ENCODE peak calls at places on chromosomes 4 and X, in nine cellular contexts. One of them, this sample, is unnamed.

GRCh38 chr4:8188743-8189550 is 10.1 kb upstream of the SH3TC1 start:
- DNase-seq in stimulated activated CD8-positive, alpha-beta memory T cell treated with anti-CD3 and anti-CD28 coated beads, Interleukin-4, amount 100 ng/mL, for 4 hours: no peak
- DNase-seq in fibroblast of the conjunctiva: no peak
- DNase-seq in CD8-positive, alpha-beta T cell: no peak
- DNase-seq in iPS-NIHi11: peak; percentile 29
- DNase-seq in Karpas-422: no peak
- DNase-seq in neuronal stem cell: no peak
- DNase-seq in trophoblast cell: no peak
- DNase-seq in activated gamma-delta T cell treated with anti-CD3 and anti-CD28 coated beads, Interleukin-2, amount 50 U/mL, for 16 hours: no peak
- DNase-seq in this sample: no peak

GRCh38 chr4:8439914-8440490 is 521 bp downstream of the ACOX3 start:
- DNase-seq in Karpas-422: peak; percentile 85
- DNase-seq in activated gamma-delta T cell treated with anti-CD3 and anti-CD28 coated beads, Interleukin-2, amount 50 U/mL, for 16 hours: no peak
- DNase-seq in iPS-NIHi11: no peak
- DNase-seq in CD8-positive, alpha-beta T cell: no peak
- DNase-seq in neuronal stem cell: no peak
- DNase-seq in trophoblast cell: peak; percentile 74
- DNase-seq in fibroblast of the conjunctiva: peak; percentile 23
- DNase-seq in stimulated activated CD8-positive, alpha-beta memory T cell treated with anti-CD3 and anti-CD28 coated beads, Interleukin-4, amount 100 ng/mL, for 4 hours: no peak
- DNase-seq in this sample: peak; percentile 61

GRCh38 chr4:149823770-149824221 is 8.2 kb upstream of the IQCM start:
- DNase-seq in CD8-positive, alpha-beta T cell: no peak
- DNase-seq in stimulated activated CD8-positive, alpha-beta memory T cell treated with anti-CD3 and anti-CD28 coated beads, Interleukin-4, amount 100 ng/mL, for 4 hours: no peak
- DNase-seq in iPS-NIHi11: no peak
- DNase-seq in neuronal stem cell: no peak
- DNase-seq in trophoblast cell: peak; percentile 7
- DNase-seq in activated gamma-delta T cell treated with anti-CD3 and anti-CD28 coated beads, Interleukin-2, amount 50 U/mL, for 16 hours: no peak
- DNase-seq in fibroblast of the conjunctiva: peak; percentile 78
- DNase-seq in Karpas-422: no peak
- DNase-seq in this sample: peak; percentile 83

GRCh38 chrX:122572461-122572860 is 611.6 kb upstream of the GRIA3 start:
- DNase-seq in iPS-NIHi11: no peak
- DNase-seq in stimulated activated CD8-positive, alpha-beta memory T cell treated with anti-CD3 and anti-CD28 coated beads, Interleukin-4, amount 100 ng/mL, for 4 hours: no peak
- DNase-seq in CD8-positive, alpha-beta T cell: no peak
- DNase-seq in fibroblast of the conjunctiva: no peak
- DNase-seq in activated gamma-delta T cell treated with anti-CD3 and anti-CD28 coated beads, Interleukin-2, amount 50 U/mL, for 16 hours: no peak
- DNase-seq in Karpas-422: no peak
- DNase-seq in trophoblast cell: peak; percentile 42
- DNase-seq in neuronal stem cell: no peak
- DNase-seq in this sample: no peak

GRCh38 chr4:166366012-166366411 is 493.0 kb downstream of the TLL1 start:
- DNase-seq in trophoblast cell: peak; percentile 80
- DNase-seq in neuronal stem cell: no peak
- DNase-seq in iPS-NIHi11: no peak
- DNase-seq in CD8-positive, alpha-beta T cell: no peak
- DNase-seq in stimulated activated CD8-positive, alpha-beta memory T cell treated with anti-CD3 and anti-CD28 coated beads, Interleukin-4, amount 100 ng/mL, for 4 hours: no peak
- DNase-seq in activated gamma-delta T cell treated with anti-CD3 and anti-CD28 coated beads, Interleukin-2, amount 50 U/mL, for 16 hours: no peak
- DNase-seq in Karpas-422: no peak
- DNase-seq in fibroblast of the conjunctiva: no peak
- DNase-seq in this sample: no peak

GRCh38 chr4:182843813-182844325 is 73.3 kb downstream of the DCTD start:
- DNase-seq in neuronal stem cell: no peak
- DNase-seq in fibroblast of the conjunctiva: no peak
- DNase-seq in CD8-positive, alpha-beta T cell: no peak
- DNase-seq in stimulated activated CD8-positive, alpha-beta memory T cell treated with anti-CD3 and anti-CD28 coated beads, Interleukin-4, amount 100 ng/mL, for 4 hours: no peak
- DNase-seq in Karpas-422: no peak
- DNase-seq in iPS-NIHi11: no peak
- DNase-seq in activated gamma-delta T cell treated with anti-CD3 and anti-CD28 coated beads, Interleukin-2, amount 50 U/mL, for 16 hours: no peak
- DNase-seq in trophoblast cell: no peak
- DNase-seq in this sample: no peak

GRCh38 chr4:19329077-19329476 is 922.6 kb upstream of the SLIT2 start:
- DNase-seq in neuronal stem cell: no peak
- DNase-seq in trophoblast cell: no peak
- DNase-seq in CD8-positive, alpha-beta T cell: no peak
- DNase-seq in Karpas-422: no peak
- DNase-seq in iPS-NIHi11: no peak
- DNase-seq in stimulated activated CD8-positive, alpha-beta memory T cell treated with anti-CD3 and anti-CD28 coated beads, Interleukin-4, amount 100 ng/mL, for 4 hours: no peak
- DNase-seq in activated gamma-delta T cell treated with anti-CD3 and anti-CD28 coated beads, Interleukin-2, amount 50 U/mL, for 16 hours: no peak
- DNase-seq in fibroblast of the conjunctiva: no peak
- DNase-seq in this sample: no peak

GRCh38 chrX:45851434-45851991 is 650.8 kb upstream of the DIPK2B start:
- DNase-seq in CD8-positive, alpha-beta T cell: peak; percentile 33
- DNase-seq in activated gamma-delta T cell treated with anti-CD3 and anti-CD28 coated beads, Interleukin-2, amount 50 U/mL, for 16 hours: no peak
- DNase-seq in iPS-NIHi11: peak; percentile 69
- DNase-seq in neuronal stem cell: no peak
- DNase-seq in stimulated activated CD8-positive, alpha-beta memory T cell treated with anti-CD3 and anti-CD28 coated beads, Interleukin-4, amount 100 ng/mL, for 4 hours: no peak
- DNase-seq in trophoblast cell: peak; percentile 15
- DNase-seq in fibroblast of the conjunctiva: no peak
- DNase-seq in Karpas-422: no peak
- DNase-seq in this sample: peak; percentile 21

GRCh38 chr4:15654556-15655222 is 468 bp downstream of the FBXL5 start:
- DNase-seq in iPS-NIHi11: peak; percentile 75
- DNase-seq in activated gamma-delta T cell treated with anti-CD3 and anti-CD28 coated beads, Interleukin-2, amount 50 U/mL, for 16 hours: peak; percentile 14
- DNase-seq in stimulated activated CD8-positive, alpha-beta memory T cell treated with anti-CD3 and anti-CD28 coated beads, Interleukin-4, amount 100 ng/mL, for 4 hours: no peak
- DNase-seq in CD8-positive, alpha-beta T cell: peak; percentile 39
- DNase-seq in neuronal stem cell: no peak
- DNase-seq in Karpas-422: peak; percentile 71
- DNase-seq in trophoblast cell: peak; percentile 67
- DNase-seq in fibroblast of the conjunctiva: no peak
- DNase-seq in this sample: no peak

GRCh38 chr4:649751-650310 is 24.2 kb downstream of the ATP5ME start:
- DNase-seq in CD8-positive, alpha-beta T cell: no peak
- DNase-seq in Karpas-422: no peak
- DNase-seq in iPS-NIHi11: no peak
- DNase-seq in fibroblast of the conjunctiva: no peak
- DNase-seq in trophoblast cell: no peak
- DNase-seq in stimulated activated CD8-positive, alpha-beta memory T cell treated with anti-CD3 and anti-CD28 coated beads, Interleukin-4, amount 100 ng/mL, for 4 hours: no peak
- DNase-seq in activated gamma-delta T cell treated with anti-CD3 and anti-CD28 coated beads, Interleukin-2, amount 50 U/mL, for 16 hours: no peak
- DNase-seq in neuronal stem cell: no peak
- DNase-seq in this sample: no peak

GRCh38 chr4:115323106-115323684 is 209.8 kb upstream of the NDST4 start:
- DNase-seq in fibroblast of the conjunctiva: no peak
- DNase-seq in Karpas-422: no peak
- DNase-seq in iPS-NIHi11: no peak
- DNase-seq in trophoblast cell: no peak
- DNase-seq in neuronal stem cell: no peak
- DNase-seq in activated gamma-delta T cell treated with anti-CD3 and anti-CD28 coated beads, Interleukin-2, amount 50 U/mL, for 16 hours: no peak
- DNase-seq in CD8-positive, alpha-beta T cell: no peak
- DNase-seq in stimulated activated CD8-positive, alpha-beta memory T cell treated with anti-CD3 and anti-CD28 coated beads, Interleukin-4, amount 100 ng/mL, for 4 hours: no peak
- DNase-seq in this sample: no peak

GRCh38 chrX:148495156-148495555 is 5.3 kb upstream of the AFF2 start:
- DNase-seq in iPS-NIHi11: no peak
- DNase-seq in neuronal stem cell: no peak
- DNase-seq in stimulated activated CD8-positive, alpha-beta memory T cell treated with anti-CD3 and anti-CD28 coated beads, Interleukin-4, amount 100 ng/mL, for 4 hours: no peak
- DNase-seq in trophoblast cell: no peak
- DNase-seq in CD8-positive, alpha-beta T cell: no peak
- DNase-seq in Karpas-422: no peak
- DNase-seq in activated gamma-delta T cell treated with anti-CD3 and anti-CD28 coated beads, Interleukin-2, amount 50 U/mL, for 16 hours: no peak
- DNase-seq in fibroblast of the conjunctiva: no peak
- DNase-seq in this sample: no peak

GRCh38 chr4:55175779-55176231 is 50.4 kb upstream of the KDR start:
- DNase-seq in trophoblast cell: peak; percentile 55
- DNase-seq in activated gamma-delta T cell treated with anti-CD3 and anti-CD28 coated beads, Interleukin-2, amount 50 U/mL, for 16 hours: no peak
- DNase-seq in stimulated activated CD8-positive, alpha-beta memory T cell treated with anti-CD3 and anti-CD28 coated beads, Interleukin-4, amount 100 ng/mL, for 4 hours: no peak
- DNase-seq in iPS-NIHi11: no peak
- DNase-seq in fibroblast of the conjunctiva: no peak
- DNase-seq in CD8-positive, alpha-beta T cell: no peak
- DNase-seq in Karpas-422: no peak
- DNase-seq in neuronal stem cell: no peak
- DNase-seq in this sample: peak; percentile 39

GRCh38 chr4:180060159-180060889 is 2182.9 kb upstream of the TENM3 start:
- DNase-seq in Karpas-422: no peak
- DNase-seq in neuronal stem cell: peak; percentile 5
- DNase-seq in trophoblast cell: peak; percentile 4
- DNase-seq in iPS-NIHi11: peak; percentile 14
- DNase-seq in activated gamma-delta T cell treated with anti-CD3 and anti-CD28 coated beads, Interleukin-2, amount 50 U/mL, for 16 hours: no peak
- DNase-seq in stimulated activated CD8-positive, alpha-beta memory T cell treated with anti-CD3 and anti-CD28 coated beads, Interleukin-4, amount 100 ng/mL, for 4 hours: no peak
- DNase-seq in CD8-positive, alpha-beta T cell: no peak
- DNase-seq in fibroblast of the conjunctiva: no peak
- DNase-seq in this sample: no peak

GRCh38 chr4:170007113-170007512 is 19.1 kb downstream of the MFAP3L start:
- DNase-seq in iPS-NIHi11: no peak
- DNase-seq in fibroblast of the conjunctiva: no peak
- DNase-seq in trophoblast cell: no peak
- DNase-seq in neuronal stem cell: no peak
- DNase-seq in activated gamma-delta T cell treated with anti-CD3 and anti-CD28 coated beads, Interleukin-2, amount 50 U/mL, for 16 hours: no peak
- DNase-seq in CD8-positive, alpha-beta T cell: no peak
- DNase-seq in stimulated activated CD8-positive, alpha-beta memory T cell treated with anti-CD3 and anti-CD28 coated beads, Interleukin-4, amount 100 ng/mL, for 4 hours: no peak
- DNase-seq in Karpas-422: no peak
- DNase-seq in this sample: peak; percentile 51

GRCh38 chr4:79317711-79318110 is 8.2 kb downstream of the NAA11 start:
- DNase-seq in CD8-positive, alpha-beta T cell: no peak
- DNase-seq in neuronal stem cell: no peak
- DNase-seq in trophoblast cell: no peak
- DNase-seq in activated gamma-delta T cell treated with anti-CD3 and anti-CD28 coated beads, Interleukin-2, amount 50 U/mL, for 16 hours: no peak
- DNase-seq in iPS-NIHi11: no peak
- DNase-seq in Karpas-422: no peak
- DNase-seq in stimulated activated CD8-positive, alpha-beta memory T cell treated with anti-CD3 and anti-CD28 coated beads, Interleukin-4, amount 100 ng/mL, for 4 hours: no peak
- DNase-seq in fibroblast of the conjunctiva: no peak
- DNase-seq in this sample: no peak

GRCh38 chrX:44400588-44400987 is 57.1 kb upstream of the EFHC2 start:
- DNase-seq in CD8-positive, alpha-beta T cell: no peak
- DNase-seq in fibroblast of the conjunctiva: peak; percentile 65
- DNase-seq in trophoblast cell: peak; percentile 63
- DNase-seq in neuronal stem cell: no peak
- DNase-seq in activated gamma-delta T cell treated with anti-CD3 and anti-CD28 coated beads, Interleukin-2, amount 50 U/mL, for 16 hours: no peak
- DNase-seq in Karpas-422: no peak
- DNase-seq in iPS-NIHi11: no peak
- DNase-seq in stimulated activated CD8-positive, alpha-beta memory T cell treated with anti-CD3 and anti-CD28 coated beads, Interleukin-4, amount 100 ng/mL, for 4 hours: no peak
- DNase-seq in this sample: peak; percentile 91

GRCh38 chrX:68417651-68418050 is 15.6 kb downstream of the OPHN1 start:
- DNase-seq in Karpas-422: no peak
- DNase-seq in activated gamma-delta T cell treated with anti-CD3 and anti-CD28 coated beads, Interleukin-2, amount 50 U/mL, for 16 hours: no peak
- DNase-seq in fibroblast of the conjunctiva: no peak
- DNase-seq in stimulated activated CD8-positive, alpha-beta memory T cell treated with anti-CD3 and anti-CD28 coated beads, Interleukin-4, amount 100 ng/mL, for 4 hours: no peak
- DNase-seq in neuronal stem cell: no peak
- DNase-seq in CD8-positive, alpha-beta T cell: no peak
- DNase-seq in iPS-NIHi11: no peak
- DNase-seq in trophoblast cell: peak; percentile 67
- DNase-seq in this sample: no peak

GRCh38 chr4:147994076-147994475 is 262.2 kb downstream of the ARHGAP10 start:
- DNase-seq in CD8-positive, alpha-beta T cell: no peak
- DNase-seq in fibroblast of the conjunctiva: no peak
- DNase-seq in trophoblast cell: no peak
- DNase-seq in Karpas-422: no peak
- DNase-seq in iPS-NIHi11: no peak
- DNase-seq in neuronal stem cell: no peak
- DNase-seq in activated gamma-delta T cell treated with anti-CD3 and anti-CD28 coated beads, Interleukin-2, amount 50 U/mL, for 16 hours: no peak
- DNase-seq in stimulated activated CD8-positive, alpha-beta memory T cell treated with anti-CD3 and anti-CD28 coated beads, Interleukin-4, amount 100 ng/mL, for 4 hours: no peak
- DNase-seq in this sample: peak; percentile 82

GRCh38 chr4:3041192-3042142 is 32.9 kb downstream of the HTT-AS start:
- DNase-seq in Karpas-422: peak; percentile 60
- DNase-seq in trophoblast cell: peak; percentile 98
- DNase-seq in fibroblast of the conjunctiva: no peak
- DNase-seq in activated gamma-delta T cell treated with anti-CD3 and anti-CD28 coated beads, Interleukin-2, amount 50 U/mL, for 16 hours: peak; percentile 6
- DNase-seq in neuronal stem cell: no peak
- DNase-seq in CD8-positive, alpha-beta T cell: peak; percentile 44
- DNase-seq in iPS-NIHi11: peak; percentile 39
- DNase-seq in stimulated activated CD8-positive, alpha-beta memory T cell treated with anti-CD3 and anti-CD28 coated beads, Interleukin-4, amount 100 ng/mL, for 4 hours: no peak
- DNase-seq in this sample: peak; percentile 21

GRCh38 chr4:113411496-113411938 is 350.0 kb downstream of the CAMK2D start:
- DNase-seq in CD8-positive, alpha-beta T cell: no peak
- DNase-seq in stimulated activated CD8-positive, alpha-beta memory T cell treated with anti-CD3 and anti-CD28 coated beads, Interleukin-4, amount 100 ng/mL, for 4 hours: no peak
- DNase-seq in iPS-NIHi11: no peak
- DNase-seq in activated gamma-delta T cell treated with anti-CD3 and anti-CD28 coated beads, Interleukin-2, amount 50 U/mL, for 16 hours: no peak
- DNase-seq in neuronal stem cell: no peak
- DNase-seq in trophoblast cell: peak; percentile 25
- DNase-seq in fibroblast of the conjunctiva: peak; percentile 60
- DNase-seq in Karpas-422: peak; percentile 11
- DNase-seq in this sample: peak; percentile 95

GRCh38 chr4:28254003-28254402 is 1393.4 kb downstream of the STIM2 start:
- DNase-seq in neuronal stem cell: no peak
- DNase-seq in Karpas-422: no peak
- DNase-seq in activated gamma-delta T cell treated with anti-CD3 and anti-CD28 coated beads, Interleukin-2, amount 50 U/mL, for 16 hours: no peak
- DNase-seq in stimulated activated CD8-positive, alpha-beta memory T cell treated with anti-CD3 and anti-CD28 coated beads, Interleukin-4, amount 100 ng/mL, for 4 hours: no peak
- DNase-seq in iPS-NIHi11: no peak
- DNase-seq in fibroblast of the conjunctiva: no peak
- DNase-seq in trophoblast cell: no peak
- DNase-seq in CD8-positive, alpha-beta T cell: no peak
- DNase-seq in this sample: no peak

GRCh38 chr4:145697332-145697731 is 17.4 kb downstream of the C4orf51 start:
- DNase-seq in fibroblast of the conjunctiva: no peak
- DNase-seq in CD8-positive, alpha-beta T cell: no peak
- DNase-seq in stimulated activated CD8-positive, alpha-beta memory T cell treated with anti-CD3 and anti-CD28 coated beads, Interleukin-4, amount 100 ng/mL, for 4 hours: no peak
- DNase-seq in neuronal stem cell: no peak
- DNase-seq in trophoblast cell: no peak
- DNase-seq in activated gamma-delta T cell treated with anti-CD3 and anti-CD28 coated beads, Interleukin-2, amount 50 U/mL, for 16 hours: no peak
- DNase-seq in iPS-NIHi11: no peak
- DNase-seq in Karpas-422: no peak
- DNase-seq in this sample: no peak

GRCh38 chrX:23504895-23505294 is 162.4 kb upstream of the PRDX4 start:
- DNase-seq in trophoblast cell: no peak
- DNase-seq in stimulated activated CD8-positive, alpha-beta memory T cell treated with anti-CD3 and anti-CD28 coated beads, Interleukin-4, amount 100 ng/mL, for 4 hours: no peak
- DNase-seq in neuronal stem cell: no peak
- DNase-seq in iPS-NIHi11: no peak
- DNase-seq in CD8-positive, alpha-beta T cell: no peak
- DNase-seq in fibroblast of the conjunctiva: no peak
- DNase-seq in activated gamma-delta T cell treated with anti-CD3 and anti-CD28 coated beads, Interleukin-2, amount 50 U/mL, for 16 hours: no peak
- DNase-seq in Karpas-422: no peak
- DNase-seq in this sample: no peak

GRCh38 chr4:182653596-182653995 is 263.6 kb downstream of the DCTD start:
- DNase-seq in trophoblast cell: no peak
- DNase-seq in CD8-positive, alpha-beta T cell: no peak
- DNase-seq in stimulated activated CD8-positive, alpha-beta memory T cell treated with anti-CD3 and anti-CD28 coated beads, Interleukin-4, amount 100 ng/mL, for 4 hours: no peak
- DNase-seq in activated gamma-delta T cell treated with anti-CD3 and anti-CD28 coated beads, Interleukin-2, amount 50 U/mL, for 16 hours: no peak
- DNase-seq in fibroblast of the conjunctiva: no peak
- DNase-seq in Karpas-422: no peak
- DNase-seq in iPS-NIHi11: no peak
- DNase-seq in neuronal stem cell: no peak
- DNase-seq in this sample: no peak

GRCh38 chrX:81957900-81958545 is 756.1 kb downstream of the SH3BGRL start:
- DNase-seq in activated gamma-delta T cell treated with anti-CD3 and anti-CD28 coated beads, Interleukin-2, amount 50 U/mL, for 16 hours: no peak
- DNase-seq in CD8-positive, alpha-beta T cell: no peak
- DNase-seq in Karpas-422: peak; percentile 68
- DNase-seq in trophoblast cell: peak; percentile 49
- DNase-seq in fibroblast of the conjunctiva: no peak
- DNase-seq in neuronal stem cell: peak; percentile 18
- DNase-seq in iPS-NIHi11: peak; percentile 11
- DNase-seq in stimulated activated CD8-positive, alpha-beta memory T cell treated with anti-CD3 and anti-CD28 coated beads, Interleukin-4, amount 100 ng/mL, for 4 hours: no peak
- DNase-seq in this sample: no peak

This sample was measured in amniotic epithelial cell.